ENCODE peak calls at places on chromosomes 3 and 15, in ten cellular contexts. H, Z, R, P, F, J, D, N, Q and M are unnamed samples.

GRCh38 chr15:74417230-74417629 is 16.5 kb downstream of the SEMA7A start:
- DNase-seq in H (peak), Z (no peak), R (no peak), P (no peak), F (peak), J (no peak), D (no peak), N (peak), Q (no peak), M (peak)

GRCh38 chr3:45960289-45960688 is 17.0 kb downstream of the CXCR6 start:
- DNase-seq in H (no peak), Z (no peak), R (no peak), P (no peak), F (peak), J (no peak), D (no peak), N (no peak), Q (no peak), M (peak)

GRCh38 chr3:184565421-184566211 is 4.0 kb downstream of the EPHB3 start:
- DNase-seq in H (peak), Z (peak), R (peak), P (no peak), F (peak), J (no peak), D (peak), N (peak), Q (peak), M (peak)

GRCh38 chr3:184289426-184289938 is 9.6 kb upstream of the PSMD2 start:
- DNase-seq in H (peak), Z (no peak), R (peak), P (peak), F (peak), J (no peak), D (peak), N (peak), Q (no peak), M (peak)

GRCh38 chr15:89429023-89429422 is 67.4 kb downstream of the RHCG start:
- DNase-seq in H (no peak), Z (no peak), R (no peak), P (no peak), F (no peak), J (no peak), D (no peak), N (no peak), Q (no peak), M (no peak)

GRCh38 chr3:66722675-66723074 is 221.9 kb upstream of the LRIG1 start:
- DNase-seq in H (peak), Z (peak), R (peak), P (no peak), F (peak), J (peak), D (no peak), N (peak), Q (no peak), M (peak)

GRCh38 chr3:86969500-86970189 is 21.3 kb downstream of the VGLL3 start:
- DNase-seq in H (peak), Z (no peak), R (no peak), P (peak), F (no peak), J (no peak), D (peak), N (peak), Q (no peak), M (peak)

GRCh38 chr3:71486831-71487230 is 96.7 kb downstream of the FOXP1 start:
- DNase-seq in H (no peak), Z (no peak), R (no peak), P (no peak), F (no peak), J (no peak), D (no peak), N (no peak), Q (no peak), M (no peak)

GRCh38 chr15:37075777-37076176 is 24.6 kb downstream of the MEIS2 start:
- DNase-seq in H (no peak), Z (no peak), R (no peak), P (no peak), F (no peak), J (no peak), D (no peak), N (no peak), Q (no peak), M (no peak)

GRCh38 chr15:77035584-77035983 is 35.3 kb downstream of the TSPAN3 start:
- DNase-seq in H (no peak), Z (no peak), R (no peak), P (no peak), F (no peak), J (no peak), D (no peak), N (no peak), Q (peak), M (no peak)

GRCh38 chr15:31438601-31439265 is 112.1 kb downstream of the KLF13 start:
- DNase-seq in H (no peak), Z (no peak), R (no peak), P (no peak), F (no peak), J (no peak), D (no peak), N (no peak), Q (no peak), M (no peak)

GRCh38 chr15:31440754-31441298 is 114.2 kb downstream of the KLF13 start:
- DNase-seq in H (no peak), Z (no peak), R (peak), P (no peak), F (peak), J (peak), D (no peak), N (peak), Q (peak), M (no peak)

GRCh38 chr15:31442203-31443090 is 115.8 kb downstream of the KLF13 start:
- DNase-seq in H (peak), Z (peak), R (no peak), P (peak), F (peak), J (no peak), D (no peak), N (peak), Q (no peak), M (peak)

GRCh38 chr15:31437686-31438085 is 111.1 kb downstream of the KLF13 start:
- DNase-seq in H (no peak), Z (no peak), R (no peak), P (peak), F (no peak), J (no peak), D (no peak), N (no peak), Q (no peak), M (no peak)

GRCh38 chr15:31439328-31439727 is 112.7 kb downstream of the KLF13 start:
- DNase-seq in H (no peak), Z (no peak), R (peak), P (peak), F (no peak), J (no peak), D (peak), N (no peak), Q (no peak), M (peak)
- TF ChIP-seq CTCF in H (peak), Z (no peak), R (peak), P (peak), F (no peak), J (no peak), D (peak), N (no peak), Q (peak), M (peak)

GRCh38 chr15:66705277-66705927 is 3.4 kb downstream of the SMAD6 start:
- DNase-seq in H (no peak), Z (no peak), R (no peak), P (no peak), F (no peak), J (no peak), D (no peak), N (no peak), Q (no peak), M (no peak)
- H3K4me3 ChIP-seq in H (no peak), Z (peak), R (no peak), P (no peak), F (peak), J (peak), D (no peak), N (no peak), Q (peak), M (no peak)

GRCh38 chr15:57343018-57343417 is 33.3 kb upstream of the CGNL1 start:
- DNase-seq in H (no peak), Z (no peak), R (no peak), P (no peak), F (no peak), J (no peak), D (no peak), N (no peak), Q (no peak), M (no peak)

GRCh38 chr15:57343526-57343925 is 32.8 kb upstream of the CGNL1 start:
- DNase-seq in H (no peak), Z (no peak), R (no peak), P (no peak), F (no peak), J (no peak), D (no peak), N (no peak), Q (no peak), M (no peak)

GRCh38 chr15:57348081-57348480 is 28.2 kb upstream of the CGNL1 start:
- DNase-seq in H (no peak), Z (no peak), R (no peak), P (no peak), F (no peak), J (no peak), D (no peak), N (no peak), Q (no peak), M (no peak)

GRCh38 chr15:57344282-57344681 is 32.0 kb upstream of the CGNL1 start:
- DNase-seq in H (no peak), Z (no peak), R (no peak), P (no peak), F (no peak), J (no peak), D (no peak), N (no peak), Q (no peak), M (no peak)

DNA sequence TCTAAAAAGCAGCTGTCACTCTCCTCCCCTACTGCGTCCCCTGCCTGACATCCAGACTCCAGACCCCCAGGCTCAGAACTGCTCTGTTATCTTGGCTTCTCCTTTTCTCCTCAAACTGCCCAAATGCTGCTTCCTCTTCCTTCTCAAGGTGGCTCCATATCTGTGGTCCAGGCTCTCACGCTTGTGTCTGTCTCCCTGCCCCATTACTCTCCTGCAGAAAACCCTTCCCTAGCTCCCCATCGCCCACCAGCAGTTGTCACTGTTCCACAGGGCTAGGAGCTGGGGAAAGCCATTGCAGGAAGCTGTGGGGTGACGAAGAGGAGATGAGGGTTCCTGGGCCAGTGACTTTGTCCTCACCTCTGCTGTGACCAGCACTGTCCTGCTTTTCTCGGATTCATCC is 30.7 kb upstream of the CGNL1 start:
- DNase-seq in H (no peak), Z (no peak), R (no peak), P (no peak), F (no peak), J (no peak), D (no peak), N (peak), Q (no peak), M (no peak)
- TF ChIP-seq CTCF in H (peak), Z (peak), R (no peak), P (no peak), F (peak), J (no peak), D (peak), N (peak), Q (peak), M (peak)

DNA sequence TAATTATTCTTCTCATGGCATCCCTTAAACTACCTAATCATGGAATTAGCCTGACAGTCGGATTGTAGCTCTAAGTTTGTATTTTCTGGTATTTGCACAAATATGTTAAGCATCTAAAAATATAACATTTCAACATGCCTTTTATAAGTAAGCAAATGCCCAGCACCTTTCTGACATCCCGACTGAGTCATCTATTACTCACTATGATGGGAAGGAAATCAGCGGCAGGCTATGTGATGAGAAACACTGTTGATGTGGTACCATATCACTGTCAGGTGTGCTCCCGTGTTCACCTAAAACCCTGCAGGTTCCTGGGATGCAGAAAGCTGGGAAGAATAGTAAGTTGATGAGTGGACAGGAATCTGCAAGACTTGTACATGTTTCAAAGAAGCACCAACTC is 367.8 kb upstream of the IL12A start:
- DNase-seq in H (peak), Z (peak), R (no peak), P (no peak), F (peak), J (no peak), D (peak), N (peak), Q (no peak), M (peak)
- H3K4me3 ChIP-seq in H (no peak), Z (no peak), R (no peak), P (no peak), F (no peak), J (no peak), D (no peak), N (no peak), Q (no peak), M (no peak)

GRCh38 chr3:171704002-171704401 is 106.3 kb downstream of the PLD1 start:
- DNase-seq in H (peak), Z (no peak), R (peak), P (peak), F (peak), J (no peak), D (peak), N (peak), Q (no peak), M (peak)
- TF ChIP-seq CTCF in H (peak), Z (peak), R (peak), P (peak), F (peak), J (peak), D (peak), N (peak), Q (peak), M (peak)

GRCh38 chr3:186362409-186362757 is 349 bp upstream of the DGKG start:
- DNase-seq in H (no peak), Z (no peak), R (no peak), P (no peak), F (no peak), J (no peak), D (no peak), N (no peak), Q (no peak), M (no peak)
- H3K4me3 ChIP-seq in H (peak), Z (peak), R (peak), P (no peak), F (peak), J (peak), D (no peak), N (peak), Q (peak), M (no peak)

DNA sequence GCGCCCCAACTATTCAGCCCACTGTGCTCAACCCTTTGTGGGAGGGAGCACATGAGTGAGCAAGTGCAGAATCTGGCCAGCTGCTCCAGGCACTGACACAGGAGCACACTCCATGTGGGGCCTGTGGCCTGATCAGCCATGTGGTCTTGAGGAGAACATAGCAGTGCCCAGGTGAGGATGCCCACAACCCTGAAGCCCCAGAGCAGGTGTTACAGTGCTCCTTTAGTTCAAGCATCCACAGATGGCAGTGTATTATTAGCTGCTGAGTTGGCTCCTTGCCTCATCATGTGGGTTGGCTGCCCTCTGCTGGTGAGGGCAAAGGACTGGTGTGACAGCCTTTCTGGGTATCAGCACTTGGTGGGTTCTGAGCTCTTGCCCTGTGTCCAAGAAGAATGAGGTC is 1588.2 kb downstream of the SI start:
- DNase-seq in H (peak), Z (peak), R (peak), P (peak), F (peak), J (no peak), D (peak), N (peak), Q (no peak), M (peak)
- TF ChIP-seq CTCF in H (peak), Z (peak), R (peak), P (peak), F (peak), J (peak), D (peak), N (peak), Q (no peak), M (peak)